ENCODE peak calls at places on chromosomes 7 and 10, in four cellular contexts. Q is lung, W is tibial artery, L is right lobe of liver. A is an unnamed sample.

GRCh38 chr10:14244801-14245211 is 85.9 kb downstream of the FRMD4A start:
- DNase-seq in L (no peak), Q (no peak), W (no peak), A (peak; percentile 50)

GRCh38 chr10:101818958-101819633 is 852 bp upstream of the OGA start:
- DNase-seq in W (no peak), Q (no peak), L (no peak), A (no peak)

GRCh38 chr7:142298009-142298408 is 40.2 kb upstream of the PRSS58 start:
- DNase-seq in L (no peak), W (no peak), Q (no peak), A (no peak)

GRCh38 chr10:132981746-132982145 is 39.4 kb upstream of the CFAP46 start:
- DNase-seq in W (no peak), Q (no peak), L (peak; percentile 18), A (no peak)

GRCh38 chr10:94439275-94439861 is 37.0 kb downstream of the TBC1D12 start:
- DNase-seq in L (no peak), Q (no peak), W (no peak), A (peak; percentile 3)

GRCh38 chr7:7565746-7566650 is 686 bp upstream of the MIOS start:
- DNase-seq in W (no peak), L (peak; percentile 48), Q (no peak), A (peak; percentile 90)

GRCh38 chr7:128783143-128783799 is 7.7 kb upstream of the OPN1SW start:
- DNase-seq in W (peak; percentile 88), L (no peak), Q (no peak), A (peak; percentile 34)

GRCh38 chr10:1249142-1249541 is 193.0 kb downstream of the WDR37 start:
- DNase-seq in W (no peak), Q (no peak), L (no peak), A (no peak)

GRCh38 chr10:55628260-55628701 is 732.8 kb downstream of the ZWINT start:
- DNase-seq in W (no peak), Q (no peak), L (peak; percentile 51), A (no peak)
- TF ChIP-seq CTCF in W (no peak), Q (no peak), L (no peak), A (no peak)

GRCh38 chr7:101858437-101859385 is 41.3 kb downstream of the CUX1 start:
- DNase-seq in Q (no peak), L (no peak), W (no peak), A (no peak)
- H3K4me1 ChIP-seq in Q (peaks cover 23% of the 10 kb centered on the region), L (peaks cover 29% of the 10 kb centered on the region), W (peaks cover 32% of the 10 kb centered on the region), A (no peaks in the 10 kb centered on the region)

GRCh38 chr10:124576526-124577420 is 115.2 kb downstream of the LHPP start:
- DNase-seq in Q (no peak), W (peak; percentile 46), L (no peak), A (no peak)
- H3K27ac ChIP-seq in Q (no peak overlapping the region), W (no peak overlapping the region), L (no peak overlapping the region), A (no peak overlapping the region)

GRCh38 chr7:152076324-152076821 is 50.9 kb downstream of the GALNT11 start:
- DNase-seq in Q (no peak), L (no peak), W (no peak), A (no peak)
- TF ChIP-seq CTCF in Q (no peak), L (peak; percentile 30), W (no peak), A (peak; percentile 61)

DNA sequence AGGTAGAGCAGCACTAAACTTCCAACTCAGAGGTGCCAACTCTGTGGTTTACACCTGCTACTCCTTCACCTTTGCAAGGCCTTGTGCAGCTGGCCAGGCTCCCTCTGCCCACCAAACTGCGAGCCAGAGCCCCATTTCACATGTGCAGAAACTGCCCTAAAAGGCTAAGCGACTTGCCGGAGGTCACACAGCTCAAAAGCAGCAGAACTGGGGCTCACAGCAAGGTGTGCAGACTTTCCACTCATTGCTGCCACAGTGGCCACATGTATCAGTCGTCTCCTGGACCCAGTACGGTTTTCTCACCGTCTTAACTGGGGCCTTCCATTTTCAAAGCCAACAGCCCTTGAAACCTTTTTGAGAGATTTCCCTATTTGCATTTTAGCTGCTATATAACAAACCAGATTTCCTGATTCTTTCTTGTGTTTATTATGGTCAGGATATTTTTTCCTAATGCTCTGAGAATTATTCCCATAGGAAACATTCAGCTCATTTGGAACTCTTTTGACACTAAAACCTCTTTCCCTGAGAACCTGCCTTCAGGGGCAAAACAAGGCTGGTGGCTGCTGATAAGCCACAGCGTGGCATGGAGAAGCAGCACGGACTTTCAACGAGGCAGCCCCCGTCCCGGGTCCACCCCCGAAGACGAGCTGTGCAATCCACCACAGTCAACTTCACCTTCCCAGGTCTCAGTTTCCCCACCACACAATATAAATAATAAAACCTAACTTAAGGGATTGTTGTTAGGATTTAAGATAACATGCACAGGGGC is 29.9 kb downstream of the SORBS1 start:
- DNase-seq in Q (no peak), L (no peak), W (no peak), A (no peak)
- H3K4me1 ChIP-seq in Q (peaks cover 18% of the 10 kb centered on the region), L (peaks cover 8% of the 10 kb centered on the region), W (peaks cover 99% of the 10 kb centered on the region), A (no peaks in the 10 kb centered on the region)

GRCh38 chr7:2163565-2163964 is 69.2 kb downstream of the MAD1L1 start:
- DNase-seq in W (no peak), Q (no peak), L (no peak), A (no peak)
- H3K27ac ChIP-seq in W (no peak overlapping the region), Q (no peak overlapping the region), L (no peak overlapping the region), A (no peak overlapping the region)